ENCODE peak calls at places on chromosome 5, in eight cellular contexts. One of them, this sample, is unnamed.

GRCh38 chr5:83964235-83964634 is 243.6 kb upstream of the HAPLN1 start:
- DNase-seq in PC-9: no peak
- DNase-seq in CD8-positive, alpha-beta T cell: no peak
- DNase-seq in adrenal gland: no peak
- DNase-seq in hepatocyte: no peak
- DNase-seq in psoas muscle: no peak
- DNase-seq in SJSA1: no peak
- DNase-seq in trophoblast cell: peak; percentile 50
- DNase-seq in this sample: no peak

GRCh38 chr5:150168864-150169263 is 2.3 kb downstream of the CDX1 start:
- DNase-seq in PC-9: no peak
- DNase-seq in CD8-positive, alpha-beta T cell: no peak
- DNase-seq in psoas muscle: no peak
- DNase-seq in adrenal gland: no peak
- DNase-seq in hepatocyte: no peak
- DNase-seq in SJSA1: no peak
- DNase-seq in trophoblast cell: no peak
- DNase-seq in this sample: no peak

GRCh38 chr5:35924122-35924949 is 14.1 kb downstream of the CAPSL start:
- DNase-seq in hepatocyte: no peak
- DNase-seq in PC-9: no peak
- DNase-seq in adrenal gland: no peak
- DNase-seq in CD8-positive, alpha-beta T cell: no peak
- DNase-seq in trophoblast cell: no peak
- DNase-seq in psoas muscle: no peak
- DNase-seq in SJSA1: no peak
- DNase-seq in this sample: no peak

GRCh38 chr5:102596951-102597350 is 98.2 kb upstream of the SLCO6A1 start:
- DNase-seq in hepatocyte: no peak
- DNase-seq in trophoblast cell: no peak
- DNase-seq in PC-9: no peak
- DNase-seq in adrenal gland: no peak
- DNase-seq in psoas muscle: no peak
- DNase-seq in CD8-positive, alpha-beta T cell: no peak
- DNase-seq in SJSA1: no peak
- DNase-seq in this sample: no peak

GRCh38 chr5:176894298-176894697 is 4.8 kb downstream of the HK3 start:
- DNase-seq in SJSA1: no peak
- DNase-seq in trophoblast cell: no peak
- DNase-seq in psoas muscle: no peak
- DNase-seq in CD8-positive, alpha-beta T cell: no peak
- DNase-seq in adrenal gland: no peak
- DNase-seq in hepatocyte: no peak
- DNase-seq in PC-9: peak; percentile 17
- DNase-seq in this sample: no peak

GRCh38 chr5:64210866-64211265 is 45.2 kb downstream of the RNF180 start:
- DNase-seq in trophoblast cell: peak; percentile 20
- DNase-seq in PC-9: no peak
- DNase-seq in psoas muscle: no peak
- DNase-seq in SJSA1: no peak
- DNase-seq in hepatocyte: peak; percentile 14
- DNase-seq in CD8-positive, alpha-beta T cell: no peak
- DNase-seq in adrenal gland: peak; percentile 34
- DNase-seq in this sample: no peak

GRCh38 chr5:144121577-144121976 is 48.9 kb downstream of the YIPF5 start:
- DNase-seq in SJSA1: no peak
- DNase-seq in adrenal gland: no peak
- DNase-seq in psoas muscle: no peak
- DNase-seq in hepatocyte: no peak
- DNase-seq in CD8-positive, alpha-beta T cell: no peak
- DNase-seq in trophoblast cell: no peak
- DNase-seq in PC-9: no peak
- DNase-seq in this sample: no peak

GRCh38 chr5:132828846-132829494 is 1.5 kb downstream of the SHROOM1 start:
- DNase-seq in SJSA1: no peak
- DNase-seq in trophoblast cell: no peak
- DNase-seq in psoas muscle: no peak
- DNase-seq in CD8-positive, alpha-beta T cell: no peak
- DNase-seq in adrenal gland: no peak
- DNase-seq in hepatocyte: no peak
- DNase-seq in PC-9: no peak
- DNase-seq in this sample: no peak

GRCh38 chr5:132253452-132254320 is 3.8 kb upstream of the PDLIM4 start:
- DNase-seq in PC-9: no peak
- DNase-seq in CD8-positive, alpha-beta T cell: no peak
- DNase-seq in trophoblast cell: no peak
- DNase-seq in SJSA1: peak; percentile 42
- DNase-seq in adrenal gland: peak; percentile 19
- DNase-seq in hepatocyte: no peak
- DNase-seq in psoas muscle: no peak
- DNase-seq in this sample: no peak

GRCh38 chr5:112755703-112756102 is 18.0 kb downstream of the APC start:
- DNase-seq in hepatocyte: no peak
- DNase-seq in psoas muscle: no peak
- DNase-seq in adrenal gland: no peak
- DNase-seq in trophoblast cell: no peak
- DNase-seq in PC-9: no peak
- DNase-seq in CD8-positive, alpha-beta T cell: no peak
- DNase-seq in SJSA1: no peak
- DNase-seq in this sample: no peak

GRCh38 chr5:150624334-150625163 is 15.9 kb upstream of the SYNPO start:
- DNase-seq in hepatocyte: peak; percentile 62
- DNase-seq in PC-9: no peak
- DNase-seq in trophoblast cell: no peak
- DNase-seq in CD8-positive, alpha-beta T cell: no peak
- DNase-seq in SJSA1: no peak
- DNase-seq in psoas muscle: peak; percentile 48
- DNase-seq in adrenal gland: peak; percentile 53
- DNase-seq in this sample: peak; percentile 31

GRCh38 chr5:132656774-132657355 is 1.1 kb upstream of the IL13 start:
- DNase-seq in CD8-positive, alpha-beta T cell: no peak
- DNase-seq in hepatocyte: no peak
- DNase-seq in psoas muscle: no peak
- DNase-seq in PC-9: no peak
- DNase-seq in SJSA1: no peak
- DNase-seq in trophoblast cell: no peak
- DNase-seq in adrenal gland: peak; percentile 6
- DNase-seq in this sample: no peak

GRCh38 chr5:57889558-57889957 is 406.9 kb upstream of the ACTBL2 start:
- DNase-seq in psoas muscle: no peak
- DNase-seq in SJSA1: peak; percentile 95
- DNase-seq in hepatocyte: peak; percentile 54
- DNase-seq in CD8-positive, alpha-beta T cell: no peak
- DNase-seq in PC-9: peak; percentile 69
- DNase-seq in adrenal gland: no peak
- DNase-seq in trophoblast cell: peak; percentile 94
- DNase-seq in this sample: no peak
- H3K27ac ChIP-seq in psoas muscle: no peak overlapping the region
- H3K27ac ChIP-seq in SJSA1: peak overlapping the region; percentile 82
- H3K27ac ChIP-seq in hepatocyte: no peak overlapping the region
- H3K27ac ChIP-seq in CD8-positive, alpha-beta T cell: no peak overlapping the region
- H3K27ac ChIP-seq in PC-9: peak overlapping the region; percentile 33
- H3K27ac ChIP-seq in adrenal gland: no peak overlapping the region
- H3K27ac ChIP-seq in trophoblast cell: no peak overlapping the region
- H3K27ac ChIP-seq in this sample: no peak overlapping the region

DNA sequence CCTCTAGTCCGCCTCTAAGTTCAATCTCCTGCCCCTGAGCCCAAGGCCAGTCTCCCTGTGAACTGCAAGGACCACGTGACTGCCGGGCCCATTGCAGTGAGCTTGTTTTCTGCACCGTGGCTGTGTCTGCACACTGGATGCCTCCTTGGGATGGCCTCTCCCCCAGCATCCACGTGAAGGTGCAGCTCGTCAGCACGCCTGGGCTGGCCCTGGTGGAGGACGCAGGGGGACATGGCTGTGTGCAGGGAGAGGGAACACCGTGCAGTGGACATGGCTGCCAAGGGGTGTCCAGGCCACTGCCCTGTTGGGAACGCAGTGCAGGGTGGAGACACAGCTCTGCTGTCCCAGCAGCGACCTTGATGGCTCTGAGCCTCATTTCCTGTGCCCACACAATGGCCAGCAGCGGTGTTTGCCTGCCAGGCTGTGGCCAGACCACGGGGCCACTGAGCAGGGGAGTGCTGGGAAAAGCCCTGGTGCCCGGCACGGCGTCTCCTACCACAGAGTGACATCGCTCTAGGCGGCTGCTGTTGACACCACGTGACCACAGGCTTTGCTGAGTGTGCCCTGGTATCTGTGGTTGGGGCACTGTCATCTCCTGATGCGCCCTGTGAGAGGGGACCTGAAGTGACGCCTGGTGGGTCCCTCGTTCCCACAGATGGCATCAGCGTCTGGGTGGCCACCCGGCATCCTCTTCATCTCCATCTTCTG is 26.9 kb upstream of the EXOC3 start:
- DNase-seq in adrenal gland: peak; percentile 59
- DNase-seq in SJSA1: peak; percentile 48
- DNase-seq in hepatocyte: no peak
- DNase-seq in PC-9: no peak
- DNase-seq in CD8-positive, alpha-beta T cell: no peak
- DNase-seq in trophoblast cell: no peak
- DNase-seq in psoas muscle: no peak
- DNase-seq in this sample: no peak
- H3K27ac ChIP-seq in adrenal gland: no peak overlapping the region
- H3K27ac ChIP-seq in SJSA1: no peak overlapping the region
- H3K27ac ChIP-seq in hepatocyte: peak overlapping the region; percentile 99
- H3K27ac ChIP-seq in PC-9: no peak overlapping the region
- H3K27ac ChIP-seq in CD8-positive, alpha-beta T cell: no peak overlapping the region
- H3K27ac ChIP-seq in trophoblast cell: no peak overlapping the region
- H3K27ac ChIP-seq in psoas muscle: peak overlapping the region; percentile 23
- H3K27ac ChIP-seq in this sample: no peak overlapping the region

GRCh38 chr5:56406221-56406620 is 173.1 kb upstream of the ANKRD55 start:
- DNase-seq in hepatocyte: no peak
- DNase-seq in psoas muscle: no peak
- DNase-seq in SJSA1: no peak
- DNase-seq in trophoblast cell: peak; percentile 91
- DNase-seq in CD8-positive, alpha-beta T cell: no peak
- DNase-seq in adrenal gland: no peak
- DNase-seq in PC-9: peak; percentile 64
- DNase-seq in this sample: no peak

GRCh38 chr5:56410696-56411095 is 177.6 kb upstream of the ANKRD55 start:
- DNase-seq in CD8-positive, alpha-beta T cell: no peak
- DNase-seq in PC-9: no peak
- DNase-seq in adrenal gland: no peak
- DNase-seq in psoas muscle: no peak
- DNase-seq in hepatocyte: no peak
- DNase-seq in SJSA1: no peak
- DNase-seq in trophoblast cell: no peak
- DNase-seq in this sample: no peak

GRCh38 chr5:56412601-56413379 is 179.7 kb upstream of the ANKRD55 start:
- DNase-seq in psoas muscle: peak; percentile 37
- DNase-seq in trophoblast cell: peak; percentile 18
- DNase-seq in SJSA1: no peak
- DNase-seq in hepatocyte: no peak
- DNase-seq in PC-9: no peak
- DNase-seq in CD8-positive, alpha-beta T cell: no peak
- DNase-seq in adrenal gland: peak; percentile 62
- DNase-seq in this sample: no peak

GRCh38 chr5:56406838-56407237 is 173.7 kb upstream of the ANKRD55 start:
- DNase-seq in hepatocyte: no peak
- DNase-seq in adrenal gland: no peak
- DNase-seq in trophoblast cell: peak; percentile 20
- DNase-seq in SJSA1: no peak
- DNase-seq in psoas muscle: no peak
- DNase-seq in PC-9: no peak
- DNase-seq in CD8-positive, alpha-beta T cell: no peak
- DNase-seq in this sample: no peak

DNA sequence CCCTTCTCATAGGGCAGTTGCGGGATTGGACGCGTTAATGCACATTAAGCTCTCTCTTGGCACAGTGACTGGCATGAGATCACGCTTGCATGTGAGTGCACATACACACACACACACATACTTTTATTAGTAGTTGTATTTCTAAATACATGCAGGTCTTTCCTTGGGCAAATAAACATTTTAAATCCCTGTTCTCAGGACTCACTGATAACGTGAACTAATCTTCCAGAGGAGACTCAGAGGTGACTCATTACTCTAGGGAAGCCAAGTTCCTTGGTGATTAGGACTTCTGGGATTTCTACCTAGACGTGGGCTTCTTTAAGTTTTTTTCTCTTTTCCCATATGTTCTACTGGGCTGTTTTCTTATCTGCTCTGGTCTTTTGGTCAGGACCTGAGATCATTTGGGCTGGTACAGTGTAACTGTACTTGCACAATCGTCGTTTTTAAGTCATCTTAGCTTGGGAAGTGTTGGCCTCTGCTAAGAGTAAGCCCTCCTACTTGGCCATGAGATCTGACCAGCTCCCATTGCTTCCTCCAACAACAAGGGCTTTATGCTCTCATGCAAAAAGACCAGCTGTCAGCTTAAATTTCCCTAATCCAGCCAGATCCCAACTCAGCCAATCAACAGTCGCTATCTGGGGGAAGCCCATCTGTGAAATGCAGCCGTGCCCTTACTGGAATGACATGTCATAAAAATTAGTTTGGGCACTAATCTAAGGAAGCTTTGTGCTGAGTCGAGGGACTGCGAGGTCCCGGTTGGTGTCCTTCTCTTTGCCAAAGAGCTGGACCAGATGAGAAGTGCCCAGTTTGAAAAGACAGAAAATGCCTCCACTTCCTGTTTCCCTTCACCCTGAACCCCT is 176.4 kb upstream of the ANKRD55 start:
- DNase-seq in SJSA1: no peak
- DNase-seq in psoas muscle: no peak
- DNase-seq in PC-9: peak; percentile 67
- DNase-seq in CD8-positive, alpha-beta T cell: no peak
- DNase-seq in trophoblast cell: peak; percentile 77
- DNase-seq in adrenal gland: no peak
- DNase-seq in hepatocyte: peak; percentile 76
- DNase-seq in this sample: peak; percentile 17
- H3K27ac ChIP-seq in SJSA1: no peak overlapping the region
- H3K27ac ChIP-seq in psoas muscle: no peak overlapping the region
- H3K27ac ChIP-seq in PC-9: no peak overlapping the region
- H3K27ac ChIP-seq in CD8-positive, alpha-beta T cell: no peak overlapping the region
- H3K27ac ChIP-seq in trophoblast cell: no peak overlapping the region
- H3K27ac ChIP-seq in adrenal gland: no peak overlapping the region
- H3K27ac ChIP-seq in hepatocyte: peak overlapping the region; percentile 88
- H3K27ac ChIP-seq in this sample: no peak overlapping the region

DNA sequence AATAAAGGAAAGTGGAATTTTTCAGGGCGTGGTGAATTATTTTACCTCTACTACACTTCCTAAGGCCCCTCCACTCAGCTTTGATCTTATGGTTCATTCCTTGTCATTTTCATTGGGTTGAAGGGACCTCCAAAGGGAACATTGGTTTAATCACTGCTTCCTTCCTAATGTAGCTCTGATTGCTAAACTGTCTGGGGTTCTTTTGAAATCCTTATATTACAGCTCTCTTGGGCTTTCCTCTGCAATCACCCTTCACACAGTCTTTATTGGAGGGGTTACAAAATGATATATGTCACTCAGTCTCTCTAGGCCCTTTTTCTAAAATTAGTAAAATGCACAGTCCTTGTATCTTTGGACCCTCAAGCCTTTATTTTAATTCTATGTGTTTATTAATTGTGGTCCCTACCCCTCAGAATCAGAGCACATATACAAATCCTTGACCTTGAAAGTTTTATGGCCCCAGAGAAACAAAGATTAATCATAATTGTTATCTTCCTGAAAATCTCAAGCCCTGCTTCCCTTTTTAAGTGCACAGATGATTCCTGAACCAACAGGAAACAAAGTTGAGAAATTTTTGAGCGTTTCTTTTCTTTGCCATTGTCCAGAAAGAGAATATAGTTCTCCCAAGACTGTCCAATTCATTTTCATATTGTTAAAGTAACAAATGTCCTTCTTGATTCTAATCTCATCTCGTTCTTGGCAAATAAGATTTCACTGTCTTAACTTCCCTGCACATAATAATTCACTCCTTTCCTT is 330.0 kb downstream of the ARRDC3 start:
- DNase-seq in CD8-positive, alpha-beta T cell: no peak
- DNase-seq in psoas muscle: no peak
- DNase-seq in PC-9: no peak
- DNase-seq in trophoblast cell: peak; percentile 57
- DNase-seq in SJSA1: no peak
- DNase-seq in adrenal gland: no peak
- DNase-seq in hepatocyte: no peak
- DNase-seq in this sample: no peak
- H3K27ac ChIP-seq in CD8-positive, alpha-beta T cell: no peak overlapping the region
- H3K27ac ChIP-seq in psoas muscle: no peak overlapping the region
- H3K27ac ChIP-seq in PC-9: no peak overlapping the region
- H3K27ac ChIP-seq in trophoblast cell: no peak overlapping the region
- H3K27ac ChIP-seq in SJSA1: no peak overlapping the region
- H3K27ac ChIP-seq in adrenal gland: peak overlapping the region; percentile 15
- H3K27ac ChIP-seq in hepatocyte: no peak overlapping the region
- H3K27ac ChIP-seq in this sample: no peak overlapping the region